ENCODE peak calls at places on chromosomes 1 and 21, in five cellular contexts. B, P, Q, S and D are unnamed samples.

GRCh38 chr1:150160964-150161626 is 11.4 kb downstream of the PLEKHO1 start:
- DNase-seq in B (no peak), P (no peak), Q (no peak), S (peak; percentile 54), D (no peak)

GRCh38 chr1:45685308-45686080 is 839 bp downstream of the GPBP1L1 start:
- DNase-seq in B (no peak), P (no peak), Q (peak; percentile 31), S (peak; percentile 2), D (no peak)

GRCh38 chr1:94705755-94706154 is 114.4 kb upstream of the SLC44A3 start:
- DNase-seq in B (no peak), P (no peak), Q (no peak), S (no peak), D (no peak)

GRCh38 chr1:64242895-64243756 is 39.7 kb downstream of the UBE2U start:
- DNase-seq in B (no peak), P (peak; percentile 14), Q (peak; percentile 76), S (peak; percentile 58), D (no peak)

GRCh38 chr1:93976711-93977328 is 67.6 kb upstream of the GCLM start:
- DNase-seq in B (no peak), P (no peak), Q (no peak), S (no peak), D (no peak)

GRCh38 chr1:109255097-109255651 is 5.8 kb downstream of the CELSR2 start:
- DNase-seq in B (no peak), P (no peak), Q (no peak), S (no peak), D (no peak)

GRCh38 chr1:206637605-206638004 is 2.3 kb downstream of the DYRK3 start:
- DNase-seq in B (no peak), P (no peak), Q (no peak), S (no peak), D (no peak)

GRCh38 chr1:5481889-5482288 is 510.3 kb downstream of the NPHP4 start:
- DNase-seq in B (no peak), P (no peak), Q (no peak), S (no peak), D (no peak)

GRCh38 chr1:234886081-234886874 is 242.4 kb downstream of the TOMM20 start:
- DNase-seq in B (no peak), P (no peak), Q (peak; percentile 79), S (no peak), D (no peak)
- H3K4me3 ChIP-seq in B (no peak overlapping the region), P (no peak overlapping the region), Q (no peak overlapping the region), S (no peak overlapping the region), D (no peak overlapping the region)

DNA sequence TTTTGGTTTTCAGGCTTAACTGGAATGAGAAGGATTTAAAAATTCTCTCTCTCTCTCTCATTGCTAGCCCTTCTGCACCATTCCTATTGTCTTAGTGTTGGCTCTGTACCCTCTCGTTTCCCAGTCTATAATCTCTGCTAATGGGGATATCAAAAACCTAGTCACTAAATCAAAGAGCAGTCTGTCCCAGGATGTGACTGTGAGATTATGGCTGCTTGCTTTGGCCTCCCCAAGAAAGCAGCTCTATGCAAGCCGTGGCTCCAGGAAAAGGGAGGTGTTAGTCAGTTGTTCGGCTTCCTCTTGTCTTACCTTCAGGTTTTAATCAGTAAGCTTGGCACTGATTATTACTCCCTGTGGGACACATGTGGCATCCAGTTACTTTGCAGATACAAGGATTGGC is 468.8 kb downstream of the USP25 start:
- DNase-seq in B (no peak), P (no peak), Q (no peak), S (no peak), D (no peak)
- H3K4me3 ChIP-seq in B (no peak overlapping the region), P (no peak overlapping the region), Q (no peak overlapping the region), S (no peak overlapping the region), D (no peak overlapping the region)

GRCh38 chr1:211932581-211933010 is 102.0 kb upstream of the LPGAT1 start:
- DNase-seq in B (no peak), P (no peak), Q (no peak), S (no peak), D (no peak)

GRCh38 chr1:211938473-211939080 is 96.8 kb downstream of the INTS7 start:
- DNase-seq in B (no peak), P (no peak), Q (peak; percentile 25), S (no peak), D (no peak)

GRCh38 chr1:211934315-211934714 is 101.0 kb downstream of the INTS7 start:
- DNase-seq in B (no peak), P (no peak), Q (no peak), S (no peak), D (no peak)

GRCh38 chr1:211939876-211940468 is 95.4 kb downstream of the INTS7 start:
- DNase-seq in B (no peak), P (no peak), Q (no peak), S (no peak), D (no peak)

DNA sequence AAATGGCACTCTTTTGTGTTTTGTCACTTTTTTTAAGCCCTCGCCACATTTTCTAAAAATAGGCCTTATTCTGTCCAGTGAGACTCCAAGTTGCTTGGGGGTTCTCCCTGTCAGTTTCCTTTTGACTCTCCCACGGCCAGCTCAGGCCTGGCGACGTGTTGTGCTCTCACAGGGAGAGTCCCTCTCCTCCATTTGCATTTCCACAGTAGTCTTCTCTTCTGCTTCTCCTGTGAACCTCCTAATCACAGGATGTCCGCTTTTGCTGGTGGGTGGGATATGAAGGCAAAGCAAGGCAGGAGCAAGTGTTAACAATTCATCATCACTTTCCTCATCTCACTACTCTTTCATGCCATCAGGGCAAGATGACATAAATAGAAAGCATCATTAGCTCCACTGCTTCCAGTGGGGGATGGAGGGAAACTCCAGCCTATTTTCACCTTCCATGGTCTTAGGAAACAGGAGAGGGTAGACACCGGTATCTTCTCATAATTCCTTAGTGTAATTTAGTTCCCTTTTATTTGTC is 99.8 kb downstream of the INTS7 start:
- DNase-seq in B (no peak), P (no peak), Q (no peak), S (no peak), D (no peak)
- H3K4me3 ChIP-seq in B (no peak overlapping the region), P (no peak overlapping the region), Q (no peak overlapping the region), S (no peak overlapping the region), D (no peak overlapping the region)

GRCh38 chr1:42961560-42962091 is 3.0 kb upstream of the SLC2A1 start:
- DNase-seq in B (no peak), P (peak; percentile 63), Q (no peak), S (peak; percentile 90), D (no peak)
- H3K4me3 ChIP-seq in B (no peak overlapping the region), P (peak overlapping the region; percentile 25), Q (no peak overlapping the region), S (no peak overlapping the region), D (no peak overlapping the region)

DNA sequence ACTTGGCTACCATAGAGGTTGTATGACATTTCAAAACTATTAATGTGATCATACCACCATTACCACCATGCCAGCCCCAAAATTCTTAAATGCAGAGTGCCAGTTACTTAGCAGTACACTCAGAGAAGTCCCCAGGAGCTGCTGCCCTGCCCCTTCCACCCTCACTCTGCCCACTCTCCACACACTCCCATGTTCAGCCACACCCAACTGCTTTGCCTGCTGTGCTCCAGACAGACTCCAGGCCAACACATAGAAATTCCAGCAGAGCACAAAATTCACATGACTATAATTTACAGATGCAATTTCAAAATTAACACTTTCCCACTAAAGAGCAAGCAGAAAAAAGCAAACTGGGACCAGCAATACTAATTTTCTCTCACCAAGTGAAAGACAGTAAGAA is 176.8 kb downstream of the VAV3 start:
- DNase-seq in B (no peak), P (no peak), Q (peak; percentile 3), S (no peak), D (peak; percentile 17)
- H3K4me3 ChIP-seq in B (no peak overlapping the region), P (no peak overlapping the region), Q (no peak overlapping the region), S (no peak overlapping the region), D (peak overlapping the region; percentile 3)

GRCh38 chr1:20645414-20645813 is 12.2 kb downstream of the PINK1 start:
- DNase-seq in B (no peak), P (no peak), Q (no peak), S (no peak), D (no peak)

GRCh38 chr1:20643080-20643479 is 9.8 kb downstream of the PINK1 start:
- DNase-seq in B (no peak), P (no peak), Q (no peak), S (no peak), D (no peak)

GRCh38 chr1:20641986-20642385 is 8.7 kb downstream of the PINK1 start:
- DNase-seq in B (no peak), P (no peak), Q (no peak), S (no peak), D (no peak)

GRCh38 chr1:20648438-20648837 is 12.7 kb downstream of the DDOST start:
- DNase-seq in B (no peak), P (no peak), Q (no peak), S (no peak), D (no peak)

GRCh38 chr1:20644416-20644815 is 11.2 kb downstream of the PINK1 start:
- DNase-seq in B (no peak), P (no peak), Q (no peak), S (no peak), D (no peak)
- H3K4me3 ChIP-seq in B (no peak overlapping the region), P (no peak overlapping the region), Q (no peak overlapping the region), S (no peak overlapping the region), D (no peak overlapping the region)